ENCODE peak calls at places on chromosomes 4 and X, in six cellular contexts. Z is stomach, L is fibroblast of lung, X is aorta, A is spleen, D is cardiac muscle cell. M is an unnamed sample. For H3K4me1, the result is how much of the 10 kb centered on the place peaks cover.

GRCh38 chrX:55160685-55161552 is 59.2 kb upstream of the PAGE5 start:
- DNase-seq in X (peak), Z (peak), D (peak), A (peak), L (peak), M (peak)

GRCh38 chrX:18026171-18026570 is 165.1 kb upstream of the RAI2 start:
- DNase-seq in D (peak), L (no peak), Z (no peak), A (no peak), X (no peak), M (no peak)

GRCh38 chr4:2036866-2037265 is 22.3 kb upstream of the NAT8L start:
- DNase-seq in Z (no peak), L (no peak), D (no peak), X (no peak), A (no peak), M (no peak)

GRCh38 chrX:8374041-8374825 is 90.4 kb upstream of the VCX3B start:
- DNase-seq in D (no peak), L (peak), A (no peak), X (no peak), Z (no peak), M (no peak)

GRCh38 chr4:101037938-101038413 is 309.4 kb downstream of the PPP3CA start:
- DNase-seq in D (no peak), A (no peak), Z (no peak), X (no peak), L (peak), M (no peak)

GRCh38 chr4:188372856-188373255 is 233.6 kb downstream of the TRIML1 start:
- DNase-seq in L (no peak), A (no peak), Z (no peak), D (no peak), X (no peak), M (no peak)

GRCh38 chr4:88812420-88812819 is 114.8 kb upstream of the NAP1L5 start:
- DNase-seq in L (no peak), D (no peak), Z (no peak), A (no peak), X (no peak), M (no peak)

GRCh38 chr4:151166662-151167061 is 67.2 kb downstream of the RPS3A start:
- DNase-seq in A (no peak), D (no peak), Z (no peak), L (no peak), X (no peak), M (no peak)

GRCh38 chrX:7159132-7159861 is 11.3 kb upstream of the PUDP start:
- DNase-seq in L (no peak), X (no peak), A (no peak), D (no peak), Z (peak), M (no peak)

GRCh38 chrX:106898462-106898861 is 4.7 kb downstream of the RIPPLY1 start:
- DNase-seq in A (no peak), D (peak), L (peak), X (no peak), Z (no peak), M (no peak)

GRCh38 chrX:9498236-9498635 is 33.4 kb downstream of the TBL1X start:
- DNase-seq in L (peak), A (no peak), X (no peak), D (peak), Z (no peak), M (no peak)

DNA sequence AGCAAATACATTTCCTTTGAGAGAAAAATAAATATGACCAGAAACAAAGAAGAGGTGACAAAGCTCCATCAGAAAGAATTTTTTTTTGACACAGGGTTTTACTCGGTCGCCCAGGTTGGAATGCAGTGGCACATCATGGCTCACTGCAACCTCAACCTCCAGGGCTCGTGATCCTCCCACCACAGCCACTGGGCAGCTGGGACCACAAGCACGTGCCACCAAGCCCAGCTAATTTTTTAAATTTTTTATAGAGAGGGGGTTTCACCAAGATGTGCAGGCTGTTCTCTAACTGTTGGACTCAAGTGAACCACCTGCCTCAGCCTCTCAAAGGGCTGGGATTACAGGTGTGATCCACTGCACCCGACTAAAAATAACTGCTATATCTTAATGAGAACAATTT is 10.3 kb downstream of the ADH5 start:
- DNase-seq in A (no peak), Z (no peak), D (no peak), L (no peak), X (no peak), M (no peak)
- H3K4me1 ChIP-seq in A (under half), Z (under half), D (under half), L (under half), X (under half), M (half or more)

DNA sequence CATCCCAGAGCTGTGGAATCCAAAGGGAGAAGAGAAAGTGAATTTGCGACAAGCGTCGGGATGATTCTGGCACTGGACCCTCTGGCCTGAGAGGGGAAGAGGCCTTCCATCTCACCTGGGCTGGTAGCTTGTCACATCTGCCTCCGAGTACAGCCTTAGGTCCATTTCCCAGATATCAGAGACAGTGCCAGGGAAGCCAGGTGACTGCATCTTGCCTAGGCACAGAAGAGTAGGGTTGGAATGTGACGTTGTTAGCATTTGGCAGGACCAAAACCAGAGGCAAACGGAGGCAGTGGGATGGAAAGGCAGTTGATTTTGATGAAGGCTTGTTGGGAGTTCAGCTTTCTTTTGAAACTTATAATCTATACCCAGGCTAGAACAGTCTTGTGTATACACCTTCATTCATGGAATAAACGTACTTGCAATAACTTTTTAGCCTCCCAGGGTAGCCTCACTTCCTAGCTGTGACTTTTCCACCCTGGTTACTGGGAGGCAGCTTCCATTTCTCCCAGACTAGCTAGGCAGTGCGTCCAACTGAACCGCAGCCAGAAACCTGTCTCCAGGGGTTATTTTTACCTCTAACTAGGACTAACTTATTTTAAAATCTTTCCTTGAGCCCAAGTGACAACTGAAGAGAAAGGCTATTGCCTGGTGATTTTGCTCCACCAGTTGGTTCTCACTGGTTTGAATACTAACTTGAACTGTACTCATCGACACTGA is 5.9 kb downstream of the SOD3 start:
- DNase-seq in Z (no peak), L (no peak), D (no peak), X (peak), A (no peak), M (no peak)
- H3K4me3 ChIP-seq in Z (no peak), L (no peak), D (no peak), X (no peak), A (no peak), M (peak)

DNA sequence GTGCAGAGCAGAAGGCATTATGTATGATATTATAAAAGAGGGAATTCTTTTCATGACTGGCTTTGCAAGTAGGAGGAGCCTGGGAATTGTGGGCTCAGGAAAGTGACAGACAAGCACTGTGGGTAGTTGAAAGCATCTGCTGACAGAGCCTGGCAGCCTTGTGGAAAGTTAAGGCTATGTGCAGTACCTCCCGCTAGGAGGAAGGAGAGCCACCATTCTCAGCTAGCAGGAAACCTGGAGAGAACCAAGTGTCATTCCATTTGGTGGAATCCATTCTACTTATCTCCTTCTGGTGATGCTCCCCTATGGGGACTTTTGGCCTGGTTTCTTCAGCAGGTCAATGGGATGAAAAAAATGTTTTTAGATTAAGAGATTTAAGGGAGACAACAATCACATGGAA is 81.8 kb downstream of the ASB9 start:
- DNase-seq in X (no peak), A (no peak), Z (no peak), D (no peak), L (no peak), M (no peak)
- H3K4me1 ChIP-seq in X (under half), A (under half), Z (under half), D (under half), L (under half), M (under half)

DNA sequence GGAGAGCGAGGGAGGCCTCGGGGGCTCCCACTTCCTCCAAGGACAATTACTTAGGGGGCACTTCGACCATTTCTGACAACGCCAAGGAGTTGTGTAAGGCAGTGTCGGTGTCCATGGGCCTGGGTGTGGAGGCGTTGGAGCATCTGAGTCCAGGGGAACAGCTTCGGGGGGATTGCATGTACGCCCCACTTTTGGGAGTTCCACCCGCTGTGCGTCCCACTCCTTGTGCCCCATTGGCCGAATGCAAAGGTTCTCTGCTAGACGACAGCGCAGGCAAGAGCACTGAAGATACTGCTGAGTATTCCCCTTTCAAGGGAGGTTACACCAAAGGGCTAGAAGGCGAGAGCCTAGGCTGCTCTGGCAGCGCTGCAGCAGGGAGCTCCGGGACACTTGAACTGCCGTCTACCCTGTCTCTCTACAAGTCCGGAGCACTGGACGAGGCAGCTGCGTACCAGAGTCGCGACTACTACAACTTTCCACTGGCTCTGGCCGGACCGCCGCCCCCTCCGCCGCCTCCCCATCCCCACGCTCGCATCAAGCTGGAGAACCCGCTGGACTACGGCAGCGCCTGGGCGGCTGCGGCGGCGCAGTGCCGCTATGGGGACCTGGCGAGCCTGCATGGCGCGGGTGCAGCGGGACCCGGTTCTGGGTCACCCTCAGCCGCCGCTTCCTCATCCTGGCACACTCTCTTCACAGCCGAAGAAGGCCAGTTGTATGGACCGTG is 2.1 kb downstream of the AR start:
- DNase-seq in D (peak), Z (no peak), A (peak), L (peak), X (peak), M (peak)
- H3K4me3 ChIP-seq in D (peak), Z (peak), A (peak), L (peak), X (peak), M (peak)

GRCh38 chrX:12966151-12966550 is 8.8 kb upstream of the TMSB4X start:
- DNase-seq in X (no peak), A (no peak), Z (no peak), D (no peak), L (no peak), M (no peak)
- H3K4me1 ChIP-seq in X (under half), A (under half), Z (under half), D (under half), L (under half), M (under half)

GRCh38 chr4:7526929-7527535 is 92.3 kb upstream of the PSAPL1 start:
- DNase-seq in Z (no peak), A (no peak), L (no peak), X (no peak), D (no peak), M (no peak)
- H3K4me3 ChIP-seq in Z (no peak), A (no peak), L (no peak), X (no peak), D (no peak), M (no peak)

GRCh38 chr4:87053064-87053693 is 118.4 kb downstream of the AFF1 start:
- DNase-seq in X (no peak), L (no peak), Z (no peak), A (no peak), D (no peak), M (no peak)

GRCh38 chr4:87056884-87057283 is 122.1 kb downstream of the AFF1 start:
- DNase-seq in Z (no peak), L (no peak), D (no peak), A (no peak), X (no peak), M (no peak)

GRCh38 chr4:87053802-87054767 is 119.3 kb downstream of the AFF1 start:
- DNase-seq in A (no peak), D (no peak), X (no peak), L (no peak), Z (no peak), M (no peak)

GRCh38 chr4:87054900-87055299 is 120.1 kb downstream of the AFF1 start:
- DNase-seq in A (no peak), D (no peak), L (no peak), Z (no peak), X (no peak), M (no peak)

GRCh38 chr4:87055340-87055739 is 120.5 kb downstream of the AFF1 start:
- DNase-seq in D (no peak), A (no peak), Z (no peak), L (no peak), X (no peak), M (no peak)
- H3K4me1 ChIP-seq in D (under half), A (under half), Z (half or more), L (under half), X (under half), M (half or more)

DNA sequence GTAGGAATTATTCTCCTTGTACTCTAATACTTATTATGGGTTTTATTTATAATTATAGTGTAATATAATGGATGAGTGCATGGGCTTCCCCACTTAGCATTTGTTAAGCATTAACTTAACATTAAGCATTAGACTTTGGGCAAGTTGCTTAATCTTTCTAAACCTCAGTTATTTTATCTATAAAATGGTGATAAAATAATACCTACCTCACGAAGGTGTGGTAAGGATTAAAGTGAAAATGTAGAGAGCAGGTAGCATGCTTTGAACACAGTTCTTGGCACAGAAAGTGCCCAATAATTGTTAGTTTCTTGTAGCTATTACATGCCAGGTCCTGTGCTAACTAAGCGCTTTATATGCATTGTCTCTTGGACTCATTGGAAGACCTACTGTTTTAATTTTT is 2.6 kb downstream of the MSMO1 start:
- DNase-seq in D (no peak), Z (no peak), L (no peak), X (no peak), A (no peak), M (no peak)
- H3K4me3 ChIP-seq in D (peak), Z (no peak), L (peak), X (no peak), A (no peak), M (no peak)

GRCh38 chr4:152463562-152463961 is 72.3 kb downstream of the FBXW7 start:
- DNase-seq in A (no peak), L (peak), Z (no peak), D (no peak), X (no peak), M (no peak)

GRCh38 chr4:152462715-152463114 is 73.2 kb downstream of the FBXW7 start:
- DNase-seq in D (no peak), A (no peak), X (no peak), L (peak), Z (no peak), M (no peak)

GRCh38 chr4:152464030-152464823 is 71.7 kb downstream of the FBXW7 start:
- DNase-seq in L (no peak), X (no peak), Z (no peak), D (no peak), A (no peak), M (no peak)

GRCh38 chr4:152460488-152460887 is 75.4 kb downstream of the FBXW7 start:
- DNase-seq in D (no peak), X (no peak), L (peak), Z (no peak), A (no peak), M (no peak)

GRCh38 chr4:152462047-152462446 is 73.8 kb downstream of the FBXW7 start:
- DNase-seq in L (no peak), Z (no peak), X (no peak), A (no peak), D (no peak), M (no peak)
- H3K4me1 ChIP-seq in L (under half), Z (under half), X (under half), A (half or more), D (under half), M (under half)

M was measured in left ventricle myocardium inferior.